ENCODE peak calls at places on chromosomes 5 and 9, in nine cellular contexts. Z is HCT116, E is lower leg skin, D is fibroblast of mammary gland, H is AG10803, N is kidney epithelial cell, F is fibroblast of villous mesenchyme, C is prostate gland, V is left ventricle myocardium inferior. R is an unnamed sample.
A peak's percentile ranks its signal among the peaks of the same experiment; 100 is the strongest.

GRCh38 chr5:343461-344401 is 22.2 kb downstream of the AHRR start:
- DNase-seq in Z (peak; percentile 29), E (no peak), D (peak; percentile 46), H (peak; percentile 80), N (no peak), F (peak; percentile 69), C (peak; percentile 17), V (peak; percentile 52), R (peak; percentile 68)

GRCh38 chr5:179606071-179606909 is 17.2 kb downstream of the HNRNPH1 start:
- DNase-seq in Z (no peak), E (no peak), D (no peak), H (no peak), N (no peak), F (no peak), C (no peak), V (no peak), R (no peak)

GRCh38 chr5:97545856-97546570 is 363.0 kb upstream of the RIOK2 start:
- DNase-seq in Z (no peak), E (no peak), D (peak; percentile 41), H (peak; percentile 57), N (no peak), F (no peak), C (no peak), V (no peak), R (no peak)

GRCh38 chr5:95809414-95809960 is 13.0 kb downstream of the GLRX start:
- DNase-seq in Z (no peak), E (no peak), D (peak; percentile 76), H (peak; percentile 61), N (no peak), F (peak; percentile 37), C (no peak), V (no peak), R (no peak)

GRCh38 chr5:172251419-172251818 is 32.1 kb downstream of the UBTD2 start:
- DNase-seq in Z (no peak), E (no peak), D (no peak), H (no peak), N (no peak), F (no peak), C (no peak), V (no peak), R (no peak)

GRCh38 chr5:105924366-105924765 is 1746.4 kb downstream of the EFNA5 start:
- DNase-seq in Z (no peak), E (no peak), D (peak; percentile 73), H (peak; percentile 67), N (no peak), F (peak; percentile 32), C (no peak), V (no peak), R (no peak)

GRCh38 chr5:108295588-108296368 is 86.1 kb downstream of the FBXL17 start:
- DNase-seq in Z (no peak), E (no peak), D (peak; percentile 56), H (peak; percentile 8), N (no peak), F (no peak), C (no peak), V (no peak), R (no peak)

GRCh38 chr9:128828719-128829452 is 708 bp downstream of the SPOUT1 start:
- DNase-seq in Z (no peak), E (no peak), D (no peak), H (no peak), N (no peak), F (no peak), C (no peak), V (no peak), R (no peak)

GRCh38 chr9:136133191-136133958 is 14.7 kb upstream of the TMEM250 start:
- DNase-seq in Z (no peak), E (no peak), D (no peak), H (no peak), N (no peak), F (peak; percentile 4), C (no peak), V (no peak), R (no peak)

GRCh38 chr5:71752441-71753190 is 33.5 kb downstream of the CARTPT start:
- DNase-seq in Z (no peak), E (no peak), D (no peak), H (no peak), N (no peak), F (no peak), C (no peak), V (no peak), R (no peak)

GRCh38 chr5:133952729-133953567 is 15.5 kb downstream of the C5orf15 start:
- DNase-seq in Z (no peak), E (no peak), D (peak; percentile 98), H (peak; percentile 97), N (no peak), F (peak; percentile 97), C (no peak), V (peak; percentile 27), R (no peak)

GRCh38 chr9:122106576-122106975 is 13.5 kb upstream of the TTLL11 start:
- DNase-seq in Z (no peak), E (no peak), D (no peak), H (no peak), N (no peak), F (peak; percentile 13), C (no peak), V (no peak), R (no peak)

GRCh38 chr9:107266624-107267369 is 16.3 kb upstream of the RAD23B start:
- DNase-seq in Z (no peak), E (no peak), D (peak; percentile 21), H (peak; percentile 43), N (no peak), F (no peak), C (no peak), V (no peak), R (no peak)

GRCh38 chr5:129820-130219 is 37.9 kb downstream of the PLEKHG4B start:
- DNase-seq in Z (no peak), E (no peak), D (peak; percentile 71), H (peak; percentile 96), N (no peak), F (peak; percentile 19), C (no peak), V (no peak), R (no peak)

GRCh38 chr5:138753794-138754698 is 821 bp downstream of the CTNNA1 start:
- DNase-seq in Z (peak; percentile 80), E (peak; percentile 99), D (peak; percentile 86), H (peak; percentile 95), N (no peak), F (peak; percentile 90), C (peak; percentile 85), V (peak; percentile 94), R (peak; percentile 94)

GRCh38 chr5:179825655-179826182 is 5.0 kb downstream of the SQSTM1 start:
- DNase-seq in Z (no peak), E (no peak), D (no peak), H (no peak), N (no peak), F (no peak), C (no peak), V (no peak), R (peak; percentile 73)

GRCh38 chr9:114856210-114856941 is 50.5 kb upstream of the TNFSF15 start:
- DNase-seq in Z (no peak), E (no peak), D (peak; percentile 83), H (peak; percentile 92), N (no peak), F (peak; percentile 65), C (no peak), V (peak; percentile 21), R (no peak)

GRCh38 chr5:149632311-149633251 is 51.3 kb downstream of the ARHGEF37 start:
- DNase-seq in Z (no peak), E (no peak), D (peak; percentile 82), H (peak; percentile 38), N (peak; percentile 82), F (peak; percentile 58), C (no peak), V (no peak), R (peak; percentile 77)

GRCh38 chr5:142819292-142819691 is 49.1 kb downstream of the ARHGAP26 start:
- DNase-seq in Z (no peak), E (no peak), D (peak; percentile 44), H (no peak), N (no peak), F (peak; percentile 12), C (no peak), V (no peak), R (peak; percentile 51)

GRCh38 chr5:67233075-67233474 is 36.5 kb upstream of the CD180 start:
- DNase-seq in Z (no peak), E (no peak), D (peak; percentile 75), H (no peak), N (no peak), F (peak; percentile 47), C (no peak), V (no peak), R (no peak)

GRCh38 chr5:132224721-132225120 is 2.9 kb downstream of the P4HA2 start:
- DNase-seq in Z (no peak), E (peak; percentile 66), D (peak; percentile 31), H (peak; percentile 75), N (no peak), F (peak; percentile 74), C (no peak), V (no peak), R (no peak)
- H3K4me3 ChIP-seq in Z (no peak overlapping the region), E (no peak overlapping the region), D (peak overlapping the region; percentile 10), H (no peak overlapping the region), N (no peak overlapping the region), F (no peak overlapping the region), C (no peak overlapping the region), V (peak overlapping the region; percentile 88), R (no peak overlapping the region)

DNA sequence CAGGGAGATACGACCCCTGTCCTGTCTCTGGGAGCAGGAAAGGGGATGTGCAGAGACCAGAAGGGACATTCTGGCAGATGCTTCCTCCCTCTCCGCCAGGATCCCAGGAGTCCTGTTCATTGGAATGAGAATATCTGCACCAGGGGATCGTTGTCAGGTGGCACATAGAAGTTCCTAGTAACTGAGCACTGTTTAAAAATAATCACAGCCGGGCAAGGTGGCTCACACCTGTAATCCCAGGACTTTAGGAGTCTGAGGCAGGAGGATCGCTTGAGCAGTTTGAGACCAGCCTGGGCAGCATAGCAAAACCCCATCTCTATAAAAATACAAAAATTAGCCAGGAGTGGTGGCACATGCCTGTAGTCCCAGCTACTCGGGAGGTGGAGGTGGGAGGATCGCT is 12.3 kb downstream of the SARDH start:
- DNase-seq in Z (no peak), E (peak; percentile 52), D (no peak), H (no peak), N (no peak), F (no peak), C (no peak), V (no peak), R (no peak)
- TF ChIP-seq CTCF in Z (no peak), E (no peak), D (no peak), H (no peak), N (no peak), F (no peak), C (no peak), V (no peak), R (no peak)

GRCh38 chr9:88291853-88292252 is 96.4 kb upstream of the SPIN1 start:
- DNase-seq in Z (no peak), E (peak; percentile 17), D (no peak), H (no peak), N (no peak), F (no peak), C (no peak), V (no peak), R (no peak)
- H3K4me3 ChIP-seq in Z (no peak overlapping the region), E (no peak overlapping the region), D (no peak overlapping the region), H (no peak overlapping the region), N (no peak overlapping the region), F (no peak overlapping the region), C (no peak overlapping the region), V (no peak overlapping the region), R (no peak overlapping the region)

DNA sequence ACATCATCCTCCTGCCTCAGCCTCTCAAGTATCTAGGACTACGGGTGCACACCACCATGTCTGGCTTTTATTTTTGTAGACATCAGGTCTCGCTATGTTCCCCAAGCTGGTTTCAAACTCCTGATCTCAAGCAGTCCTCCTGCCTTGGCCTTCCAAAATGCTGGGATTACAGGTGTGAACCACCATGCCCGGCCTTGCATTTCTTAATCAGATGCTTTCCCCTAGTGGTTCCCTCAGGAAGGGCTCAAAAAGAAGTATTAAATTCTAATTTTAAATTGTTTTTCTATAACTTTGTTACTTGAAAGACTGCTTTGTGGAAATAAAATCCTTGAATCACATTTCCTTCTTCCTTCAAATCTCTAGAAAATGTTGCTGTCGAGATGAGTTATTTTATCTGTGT is 79.5 kb upstream of the ROR2 start:
- DNase-seq in Z (no peak), E (no peak), D (peak; percentile 7), H (no peak), N (no peak), F (no peak), C (no peak), V (no peak), R (no peak)
- TF ChIP-seq CTCF in Z (peak; percentile 16), E (no peak), D (peak; percentile 38), H (peak; percentile 40), N (peak; percentile 17), F (peak; percentile 34), C (no peak), V (no peak), R (no peak)